ENCODE peak calls at places on chromosomes 6 and 20, in six cellular contexts. P is H9, G is ovary, T is head of caudate nucleus, X is hypothalamus, R is NCI-H1417. D is an unnamed sample.

GRCh38 chr6:3473773-3474172 is 16.9 kb upstream of the SLC22A23 start:
- DNase-seq in X (no peak), T (no peak), P (no peak), G (no peak), R (no peak), D (no peak)

GRCh38 chr6:108653864-108654402 is 93.2 kb downstream of the FOXO3 start:
- DNase-seq in P (no peak), T (peak; percentile 28), G (peak; percentile 70), R (no peak), X (no peak), D (no peak)

GRCh38 chr6:88246654-88247053 is 80.5 kb upstream of the CNR1 start:
- DNase-seq in X (no peak), G (no peak), P (no peak), T (no peak), R (no peak), D (no peak)

GRCh38 chr6:125596020-125596419 is 153.4 kb upstream of the HEY2 start:
- DNase-seq in T (no peak), R (no peak), G (no peak), P (no peak), X (no peak), D (no peak)

GRCh38 chr6:44493593-44493992 is 106.1 kb downstream of the CDC5L start:
- DNase-seq in T (no peak), R (no peak), X (no peak), G (no peak), P (no peak), D (no peak)

GRCh38 chr6:1552296-1552761 is 57.4 kb upstream of the FOXC1 start:
- DNase-seq in X (no peak), G (no peak), T (no peak), R (no peak), P (no peak), D (no peak)

GRCh38 chr20:13397300-13397724 is 176.2 kb downstream of the ISM1 start:
- DNase-seq in T (no peak), P (no peak), G (no peak), R (no peak), X (no peak), D (no peak)

GRCh38 chr20:49187330-49188100 is 619 bp downstream of the STAU1 start:
- DNase-seq in P (peak; percentile 30), T (peak; percentile 18), X (peak; percentile 30), G (peak; percentile 41), R (no peak), D (no peak)

GRCh38 chr20:50303573-50304500 is 113.2 kb downstream of the CEBPB start:
- DNase-seq in T (peak; percentile 65), R (peak; percentile 16), X (no peak), G (peak; percentile 90), P (peak; percentile 20), D (no peak)

GRCh38 chr20:51661609-51662178 is 106.5 kb downstream of the ATP9A start:
- DNase-seq in P (no peak), X (no peak), G (no peak), T (no peak), R (no peak), D (no peak)

GRCh38 chr6:36663504-36664446 is 14.7 kb upstream of the CDKN1A start:
- DNase-seq in P (no peak), X (no peak), T (no peak), R (no peak), G (no peak), D (no peak)

GRCh38 chr6:41371461-41371991 is 36.1 kb downstream of the NCR2 start:
- DNase-seq in X (no peak), G (no peak), T (peak; percentile 39), R (peak; percentile 59), P (peak; percentile 73), D (peak; percentile 4)

D was measured in NCI-H2227 treated with DMSO at 0.1 percent for 48 hours.